ENCODE peak calls at places on chromosomes 7 and 10, in four cellular contexts. E, P, I and X are unnamed samples.

GRCh38 chr10:125811251-125811650 is 11.8 kb downstream of the UROS start:
- DNase-seq in P (no peak), E (no peak), I (no peak), X (no peak)

GRCh38 chr7:38744746-38745145 is 113.6 kb upstream of the AMPH start:
- DNase-seq in I (no peak), P (no peak), E (no peak), X (no peak)

GRCh38 chr7:140676303-140676702 is 3.6 kb downstream of the ADCK2 start:
- DNase-seq in E (no peak), P (no peak), I (no peak), X (no peak)

GRCh38 chr7:111059826-111060225 is 31.1 kb upstream of the LRRN3 start:
- DNase-seq in P (no peak), E (no peak), I (no peak), X (no peak)

GRCh38 chr7:27110977-27111752 is 8.7 kb upstream of the HOXA2 start:
- DNase-seq in E (no peak), P (no peak), I (no peak), X (no peak)

GRCh38 chr7:98149293-98149692 is 42.6 kb downstream of the LMTK2 start:
- DNase-seq in E (no peak), P (no peak), I (no peak), X (no peak)

GRCh38 chr7:115097175-115097671 is 175.3 kb downstream of the MDFIC start:
- DNase-seq in P (no peak), E (peak), I (no peak), X (no peak)

GRCh38 chr10:48470893-48471805 is 133.7 kb downstream of the ARHGAP22 start:
- DNase-seq in E (no peak), I (no peak), P (peak), X (no peak)

GRCh38 chr7:101166909-101167644 is 1.7 kb upstream of the VGF start:
- DNase-seq in P (no peak), I (no peak), E (no peak), X (peak)

GRCh38 chr7:74501298-74501697 is 47.6 kb downstream of the GTF2IRD1 start:
- DNase-seq in I (no peak), P (no peak), E (no peak), X (no peak)

GRCh38 chr10:112986791-112987190 is 36.7 kb downstream of the TCF7L2 start:
- DNase-seq in P (no peak), I (no peak), E (no peak), X (no peak)

GRCh38 chr10:36801660-36802059 is 323.7 kb upstream of the ANKRD30A start:
- DNase-seq in E (no peak), I (no peak), P (no peak), X (no peak)

GRCh38 chr7:105336009-105336408 is 52.7 kb downstream of the SRPK2 start:
- DNase-seq in E (no peak), I (no peak), P (no peak), X (peak)

GRCh38 chr10:63376560-63377304 is 89.0 kb downstream of the JMJD1C start:
- DNase-seq in P (no peak), E (no peak), I (peak), X (no peak)

GRCh38 chr7:155208681-155209477 is 88.8 kb upstream of the INSIG1 start:
- DNase-seq in I (no peak), E (no peak), P (no peak), X (no peak)

GRCh38 chr10:35421553-35422178 is 85.4 kb downstream of the CCNY start:
- DNase-seq in P (no peak), I (no peak), E (peak), X (no peak)

GRCh38 chr7:22452142-22452763 is 47.7 kb downstream of the STEAP1B start:
- DNase-seq in P (peak), E (peak), I (no peak), X (peak)

GRCh38 chr7:71325151-71325550 is 193.2 kb downstream of the GALNT17 start:
- DNase-seq in E (no peak), P (no peak), I (no peak), X (no peak)

GRCh38 chr7:50641442-50642405 is 76.5 kb upstream of the DDC start:
- DNase-seq in E (peak), P (no peak), I (no peak), X (no peak)

GRCh38 chr10:125020386-125020785 is 78.5 kb downstream of the ZRANB1 start:
- DNase-seq in I (no peak), E (no peak), P (no peak), X (no peak)

GRCh38 chr10:78953124-78954008 is 115.4 kb upstream of the ZMIZ1 start:
- DNase-seq in I (peak), E (no peak), P (peak), X (no peak)

GRCh38 chr10:110919349-110919931 is at the start of gene SHOC2:
- DNase-seq in P (peak), I (no peak), E (no peak), X (peak)

GRCh38 chr10:126904493-126904806 is 778 bp upstream of the DOCK1 start:
- DNase-seq in E (no peak), P (no peak), I (no peak), X (no peak)

GRCh38 chr10:77872151-77872946 is 54.2 kb downstream of the DLG5 start:
- DNase-seq in I (no peak), E (no peak), P (no peak), X (peak)

GRCh38 chr10:76150886-76151288 is 719.5 kb downstream of the LRMDA start:
- DNase-seq in P (no peak), E (peak), I (no peak), X (no peak)

GRCh38 chr10:71074176-71074755 is 138.1 kb upstream of the UNC5B start:
- DNase-seq in I (no peak), P (peak), E (no peak), X (peak)

GRCh38 chr10:76926006-76926405 is 711.6 kb downstream of the KCNMA1 start:
- DNase-seq in E (no peak), I (no peak), P (no peak), X (no peak)

GRCh38 chr7:41830271-41830670 is 127.4 kb upstream of the INHBA start:
- DNase-seq in E (no peak), I (no peak), P (no peak), X (no peak)

GRCh38 chr7:20958474-20958873 is 171.8 kb upstream of the SP8 start:
- DNase-seq in I (no peak), E (no peak), P (no peak), X (no peak)

GRCh38 chr10:62047960-62048383 is 146.5 kb downstream of the ARID5B start:
- DNase-seq in P (no peak), I (no peak), E (peak), X (no peak)

GRCh38 chr10:123859651-123860045 is 32.0 kb downstream of the CPXM2 start:
- DNase-seq in E (no peak), P (no peak), I (no peak), X (no peak)

GRCh38 chr10:72175166-72175565 is 40.6 kb upstream of the ANAPC16 start:
- DNase-seq in P (no peak), E (no peak), I (peak), X (no peak)

GRCh38 chr7:92685146-92686042 is 95.2 kb upstream of the FAM133B start:
- DNase-seq in I (no peak), E (no peak), P (no peak), X (no peak)

GRCh38 chr10:17219024-17219423 is 9.0 kb upstream of the VIM start:
- DNase-seq in E (no peak), I (no peak), P (no peak), X (no peak)

GRCh38 chr10:34113504-34114225 is 701.4 kb downstream of the PARD3 start:
- DNase-seq in E (no peak), I (no peak), P (no peak), X (no peak)

GRCh38 chr10:130817046-130817624 is 494.4 kb downstream of the TCERG1L start:
- DNase-seq in I (no peak), P (no peak), E (no peak), X (no peak)

GRCh38 chr7:106504620-106505019 is 156.3 kb downstream of the CCDC71L start:
- DNase-seq in E (no peak), I (no peak), P (no peak), X (no peak)

GRCh38 chr7:132472463-132473120 is 103.7 kb downstream of the PLXNA4 start:
- DNase-seq in I (no peak), E (no peak), P (no peak), X (peak)

GRCh38 chr7:132469681-132470080 is 106.6 kb downstream of the PLXNA4 start:
- DNase-seq in I (no peak), E (no peak), P (no peak), X (no peak)

GRCh38 chr7:132466367-132466766 is 109.9 kb downstream of the PLXNA4 start:
- DNase-seq in E (no peak), P (no peak), I (no peak), X (no peak)

GRCh38 chr7:132465516-132465915 is 110.8 kb downstream of the PLXNA4 start:
- DNase-seq in E (no peak), P (no peak), I (no peak), X (no peak)

DNA sequence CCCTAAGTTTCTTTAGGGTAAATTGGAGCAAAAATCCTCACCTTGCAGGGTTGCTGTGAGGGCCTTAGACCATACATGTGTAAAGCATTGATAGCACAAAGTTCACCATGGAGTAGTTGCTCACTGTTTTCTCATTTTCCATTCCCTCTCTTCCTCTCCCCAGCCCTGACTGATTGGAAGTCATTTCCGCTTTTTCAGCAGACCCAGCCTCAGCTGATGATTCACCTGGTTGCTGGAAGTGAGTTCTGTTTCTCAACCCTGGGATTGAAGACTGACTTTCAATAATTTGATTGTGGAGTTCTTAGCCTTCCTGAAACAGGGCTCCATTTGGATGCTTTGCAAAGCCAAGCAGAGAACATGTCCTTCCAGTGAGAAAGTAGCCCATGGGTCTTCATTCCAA is 107.0 kb downstream of the PLXNA4 start:
- DNase-seq in P (no peak), I (no peak), E (no peak), X (no peak)
- TF ChIP-seq SIN3A in P (no peak), I (no peak), E (no peak), X (no peak)

DNA sequence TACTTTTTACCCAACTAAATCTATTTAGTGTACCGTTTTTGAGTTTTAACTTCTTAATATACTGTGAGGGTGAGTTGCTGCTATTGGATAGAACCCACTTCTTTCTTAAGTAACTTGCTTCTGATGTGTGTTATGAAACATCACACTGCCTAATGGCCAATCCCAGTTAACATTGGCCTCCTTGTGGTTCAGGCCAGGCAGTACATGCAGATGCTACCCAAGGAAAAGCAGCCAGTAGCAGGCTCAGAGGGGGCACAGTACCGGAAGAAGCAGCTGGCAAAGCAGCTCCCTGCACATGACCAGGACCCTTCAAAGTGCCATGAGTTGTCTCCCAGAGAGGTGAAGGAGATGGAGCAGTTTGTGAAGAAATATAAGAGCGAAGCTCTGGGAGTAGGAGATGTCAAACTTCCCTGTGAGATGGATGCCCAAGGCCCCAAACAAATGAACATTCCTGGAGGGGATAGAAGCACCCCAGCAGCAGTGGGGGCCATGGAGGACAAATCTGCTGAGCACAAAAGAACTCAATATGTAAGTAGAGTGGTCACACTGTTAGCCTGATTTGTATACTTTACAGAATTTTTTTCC is 39.7 kb downstream of the TES start:
- DNase-seq in P (peak), I (no peak), E (peak), X (peak)
- TF ChIP-seq NFIC in P (no peak), I (no peak), E (no peak), X (no peak)

GRCh38 chr7:87154569-87154968 is 2.3 kb downstream of the DMTF1 start:
- DNase-seq in E (no peak), P (no peak), I (no peak), X (no peak)

GRCh38 chr7:87155788-87156187 is 3.5 kb downstream of the DMTF1 start:
- DNase-seq in I (no peak), P (no peak), E (no peak), X (no peak)

GRCh38 chr7:87152112-87152896 is at the start of gene DMTF1:
- DNase-seq in P (peak), I (peak), E (peak), X (peak)

GRCh38 chr7:87152897-87153641 is 816 bp downstream of the DMTF1 start:
- DNase-seq in I (no peak), P (no peak), E (peak), X (no peak)

DNA sequence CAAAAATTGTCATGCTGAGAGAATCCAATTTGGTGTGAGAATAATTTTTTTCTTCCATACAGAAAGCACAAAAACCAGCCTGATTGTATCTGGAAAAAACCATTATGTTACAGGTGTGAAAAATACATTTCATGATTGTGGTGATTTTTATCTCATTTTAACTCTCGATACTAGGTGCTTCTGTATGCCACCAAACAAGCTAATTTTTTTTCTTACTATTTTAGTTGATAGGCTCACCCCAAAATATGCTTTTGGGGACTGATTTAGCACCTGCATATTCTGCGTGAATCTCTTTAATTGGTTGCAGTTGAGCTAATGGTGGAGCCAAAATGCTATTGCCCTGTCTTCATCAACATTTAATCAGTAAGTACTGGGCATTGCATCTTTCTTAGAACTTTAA is 1.9 kb downstream of the DMTF1 start:
- DNase-seq in E (no peak), P (no peak), I (no peak), X (no peak)
- H3K27ac ChIP-seq in E (peak), P (peak), I (peak), X (peak)

GRCh38 chr10:46227571-46228075 is 59.2 kb upstream of the ANTXRL start:
- DNase-seq in I (no peak), P (no peak), E (no peak), X (no peak)
- TF ChIP-seq SIN3A in I (no peak), P (no peak), E (no peak), X (no peak)

GRCh38 chr7:30740417-30741181 is 11.3 kb upstream of the INMT start:
- DNase-seq in P (peak), I (no peak), E (peak), X (peak)
- TF ChIP-seq NFIC in P (no peak), I (no peak), E (no peak), X (no peak)